ENCODE peak calls at places on chromosomes 6 and 20, in eight cellular contexts. I is lower lobe of right lung, N is fibroblast of mammary gland, V is left ventricle myocardium inferior, B is astrocyte, G is fibroblast of the aortic adventitia, F is cardiac fibroblast, M is AG04450. T is an unnamed sample.

GRCh38 chr6:161370882-161371281 is 97.0 kb upstream of the AGPAT4 start:
- DNase-seq in I (no peak), N (peak; percentile 80), V (no peak), B (peak; percentile 52), G (peak; percentile 70), F (peak; percentile 86), M (peak; percentile 42), T (no peak)

GRCh38 chr6:114747995-114748625 is 405.3 kb upstream of the HS3ST5 start:
- DNase-seq in I (peak; percentile 39), N (peak; percentile 68), V (no peak), B (peak; percentile 42), G (peak; percentile 30), F (peak; percentile 72), M (peak; percentile 2), T (no peak)

GRCh38 chr20:58251979-58252591 is 23.6 kb upstream of the ANKRD60 start:
- DNase-seq in I (no peak), N (peak; percentile 95), V (no peak), B (peak; percentile 90), G (peak; percentile 81), F (peak; percentile 81), M (peak; percentile 74), T (no peak)

GRCh38 chr6:50956014-50956413 is 137.3 kb downstream of the TFAP2B start:
- DNase-seq in I (no peak), N (no peak), V (no peak), B (no peak), G (no peak), F (no peak), M (no peak), T (no peak)

GRCh38 chr20:58219342-58219700 is 9.1 kb downstream of the ANKRD60 start:
- DNase-seq in I (no peak), N (peak; percentile 89), V (no peak), B (no peak), G (no peak), F (peak; percentile 24), M (no peak), T (no peak)

GRCh38 chr6:81031429-81031828 is 721.1 kb downstream of the TENT5A start:
- DNase-seq in I (no peak), N (peak; percentile 18), V (no peak), B (peak; percentile 2), G (peak; percentile 24), F (peak; percentile 12), M (no peak), T (no peak)

GRCh38 chr20:43322851-43323250 is 133.1 kb upstream of the PTPRT start:
- DNase-seq in I (no peak), N (peak; percentile 47), V (no peak), B (no peak), G (peak; percentile 17), F (peak; percentile 43), M (no peak), T (no peak)

GRCh38 chr20:63957690-63958441 is 1.6 kb upstream of the UCKL1 start:
- DNase-seq in I (no peak), N (peak; percentile 65), V (no peak), B (no peak), G (no peak), F (peak; percentile 64), M (no peak), T (peak; percentile 83)

GRCh38 chr6:31834367-31834703 is 6.8 kb downstream of the HSPA1B start:
- DNase-seq in I (peak; percentile 90), N (peak; percentile 88), V (peak; percentile 90), B (peak; percentile 57), G (no peak), F (peak; percentile 90), M (no peak), T (peak; percentile 94)

GRCh38 chr6:168343239-168344167 is 23.9 kb upstream of the DACT2 start:
- DNase-seq in I (no peak), N (no peak), V (no peak), B (no peak), G (no peak), F (no peak), M (no peak), T (no peak)
- H3K4me3 ChIP-seq in I (no peak overlapping the region), N (no peak overlapping the region), V (no peak overlapping the region), B (no peak overlapping the region), G (no peak overlapping the region), F (no peak overlapping the region), M (no peak overlapping the region), T (no peak overlapping the region)

GRCh38 chr6:106125925-106126435 is 39.8 kb downstream of the PRDM1 start:
- DNase-seq in I (no peak), N (no peak), V (no peak), B (no peak), G (no peak), F (no peak), M (no peak), T (no peak)
- TF ChIP-seq CTCF in I (no peak), N (no peak), V (no peak), B (no peak), G (no peak), F (no peak), M (no peak), T (no peak)

DNA sequence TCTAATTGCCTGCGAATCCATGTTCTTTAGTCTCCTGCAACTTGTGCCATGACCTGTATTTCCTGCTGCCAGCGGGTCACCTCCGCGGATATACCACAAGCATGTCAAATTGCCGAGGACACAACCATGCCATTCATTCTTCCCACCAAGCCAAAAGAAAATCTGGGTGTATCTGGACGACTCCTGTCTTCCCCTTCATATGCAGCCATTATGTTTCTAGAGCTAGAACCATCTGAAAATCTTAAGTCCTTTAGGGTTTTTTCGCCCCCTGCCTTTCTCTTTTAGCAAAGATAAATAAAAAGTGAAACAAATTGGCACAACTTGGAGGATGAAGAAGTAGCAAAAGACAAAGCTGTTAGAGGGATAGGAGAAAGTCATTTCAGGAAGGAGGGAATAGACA is 242.6 kb downstream of the ARID1B start:
- DNase-seq in I (no peak), N (peak; percentile 38), V (no peak), B (no peak), G (peak; percentile 48), F (peak; percentile 52), M (no peak), T (no peak)
- H3K4me3 ChIP-seq in I (peak overlapping the region; percentile 75), N (no peak overlapping the region), V (no peak overlapping the region), B (no peak overlapping the region), G (no peak overlapping the region), F (no peak overlapping the region), M (no peak overlapping the region), T (no peak overlapping the region)

GRCh38 chr6:63066053-63066704 is 145.1 kb upstream of the FKBP1C start:
- DNase-seq in I (no peak), N (no peak), V (no peak), B (no peak), G (no peak), F (no peak), M (no peak), T (no peak)
- TF ChIP-seq CTCF in I (no peak), N (no peak), V (no peak), B (no peak), G (no peak), F (no peak), M (no peak), T (peak; percentile 21)

GRCh38 chr20:46562009-46562372 is 11.5 kb upstream of the OCSTAMP start:
- DNase-seq in I (no peak), N (no peak), V (no peak), B (no peak), G (no peak), F (no peak), M (no peak), T (no peak)
- H3K4me3 ChIP-seq in I (peak overlapping the region; percentile 34), N (peak overlapping the region; percentile 41), V (peak overlapping the region; percentile 43), B (peak overlapping the region; percentile 45), G (peak overlapping the region; percentile 44), F (no peak overlapping the region), M (no peak overlapping the region), T (peak overlapping the region; percentile 35)

GRCh38 chr20:48008850-48009535 is 223.7 kb upstream of the SULF2 start:
- DNase-seq in I (no peak), N (peak; percentile 60), V (no peak), B (peak; percentile 58), G (peak; percentile 33), F (peak; percentile 73), M (no peak), T (no peak)

GRCh38 chr20:48011025-48011424 is 225.7 kb upstream of the SULF2 start:
- DNase-seq in I (no peak), N (no peak), V (no peak), B (no peak), G (no peak), F (no peak), M (no peak), T (no peak)

GRCh38 chr20:48010623-48011022 is 225.3 kb upstream of the SULF2 start:
- DNase-seq in I (no peak), N (no peak), V (no peak), B (no peak), G (no peak), F (no peak), M (no peak), T (no peak)

GRCh38 chr20:48015136-48015925 is 230.1 kb upstream of the SULF2 start:
- DNase-seq in I (no peak), N (peak; percentile 37), V (no peak), B (peak; percentile 82), G (peak; percentile 46), F (peak; percentile 34), M (no peak), T (no peak)

DNA sequence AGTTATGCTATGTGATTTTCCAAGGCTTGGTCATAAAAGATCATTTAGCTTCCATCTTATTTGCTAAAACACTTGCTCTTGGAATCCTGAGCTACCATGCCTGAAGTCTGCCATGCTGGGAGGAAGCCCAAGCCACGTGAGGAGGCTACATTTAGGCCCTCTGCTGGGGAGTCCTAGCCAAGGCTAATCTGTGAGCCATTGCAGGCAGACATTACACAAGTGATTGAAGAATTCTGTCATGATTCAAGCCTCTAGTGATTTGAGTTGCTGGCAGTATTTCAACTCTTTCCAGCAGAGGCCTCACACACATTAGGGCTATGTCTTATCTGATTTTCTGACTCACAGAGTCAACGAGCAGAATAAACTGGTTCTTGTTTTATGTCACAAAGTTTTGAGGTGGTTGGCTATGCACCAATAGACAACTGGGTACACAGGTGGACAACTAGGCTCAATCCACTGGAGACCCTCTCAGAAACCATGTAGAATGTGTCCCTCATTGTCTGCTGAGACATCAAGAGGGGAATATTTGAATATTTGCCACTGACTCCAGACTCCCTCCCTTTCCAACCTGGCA is 227.2 kb upstream of the SULF2 start:
- DNase-seq in I (no peak), N (peak; percentile 86), V (no peak), B (peak; percentile 96), G (peak; percentile 65), F (peak; percentile 93), M (no peak), T (no peak)
- TF ChIP-seq CTCF in I (no peak), N (peak; percentile 42), V (no peak), B (peak; percentile 45), G (peak; percentile 9), F (no peak), M (no peak), T (no peak)

DNA sequence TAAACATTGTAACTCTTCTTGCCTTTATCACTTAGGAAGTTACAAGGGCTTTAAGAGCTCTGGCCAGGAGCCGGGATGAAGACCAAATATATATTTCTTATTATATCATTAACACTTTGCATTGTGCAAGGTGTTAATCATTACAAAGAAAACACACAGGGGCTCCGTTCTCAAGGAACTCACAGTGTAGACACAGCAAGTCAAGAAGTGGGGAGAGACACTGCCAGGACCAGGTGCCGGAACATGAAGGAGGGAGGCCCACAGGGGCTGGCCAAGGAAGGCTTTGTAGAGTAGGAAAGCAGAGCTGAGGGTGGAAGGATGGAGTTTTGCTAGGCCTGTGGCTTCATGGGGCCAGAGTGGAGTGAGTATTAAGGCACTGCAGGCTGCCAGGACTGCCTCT is 17.5 kb downstream of the ITPR3 start:
- DNase-seq in I (peak; percentile 73), N (no peak), V (no peak), B (no peak), G (no peak), F (no peak), M (no peak), T (no peak)
- H3K4me3 ChIP-seq in I (no peak overlapping the region), N (no peak overlapping the region), V (no peak overlapping the region), B (no peak overlapping the region), G (no peak overlapping the region), F (no peak overlapping the region), M (no peak overlapping the region), T (no peak overlapping the region)

T was measured in kidney.